ENCODE peak calls at places on chromosomes 5 and 9, in nine cellular contexts. One of them, this sample, is unnamed.

GRCh38 chr5:2750758-2751464 is 566 bp downstream of the IRX2 start:
- DNase-seq in ovary: no peak
- DNase-seq in upper lobe of left lung: no peak
- DNase-seq in uterus: no peak
- DNase-seq in H1: no peak
- DNase-seq in HepG2: no peak
- DNase-seq in transverse colon: no peak
- DNase-seq in Peyer's patch: no peak
- DNase-seq in sigmoid colon: no peak
- DNase-seq in this sample: no peak

GRCh38 chr5:114952876-114953275 is 216.8 kb downstream of the TRIM36 start:
- DNase-seq in HepG2: no peak
- DNase-seq in uterus: no peak
- DNase-seq in H1: no peak
- DNase-seq in transverse colon: no peak
- DNase-seq in ovary: no peak
- DNase-seq in Peyer's patch: no peak
- DNase-seq in upper lobe of left lung: no peak
- DNase-seq in sigmoid colon: no peak
- DNase-seq in this sample: no peak

GRCh38 chr9:130343445-130343918 is 77.9 kb downstream of the HMCN2 start:
- DNase-seq in upper lobe of left lung: no peak
- DNase-seq in H1: no peak
- DNase-seq in Peyer's patch: no peak
- DNase-seq in transverse colon: no peak
- DNase-seq in ovary: no peak
- DNase-seq in uterus: no peak
- DNase-seq in sigmoid colon: peak; percentile 75
- DNase-seq in HepG2: no peak
- DNase-seq in this sample: no peak

GRCh38 chr9:91217388-91217787 is 144.3 kb downstream of the AUH start:
- DNase-seq in Peyer's patch: no peak
- DNase-seq in transverse colon: no peak
- DNase-seq in ovary: no peak
- DNase-seq in HepG2: no peak
- DNase-seq in H1: no peak
- DNase-seq in sigmoid colon: no peak
- DNase-seq in uterus: no peak
- DNase-seq in upper lobe of left lung: no peak
- DNase-seq in this sample: no peak

GRCh38 chr5:9497347-9497746 is 48.5 kb downstream of the SEMA5A start:
- DNase-seq in ovary: no peak
- DNase-seq in transverse colon: no peak
- DNase-seq in uterus: no peak
- DNase-seq in HepG2: no peak
- DNase-seq in Peyer's patch: no peak
- DNase-seq in H1: no peak
- DNase-seq in upper lobe of left lung: peak; percentile 31
- DNase-seq in sigmoid colon: no peak
- DNase-seq in this sample: no peak

GRCh38 chr5:147659166-147659929 is 123.2 kb downstream of the JAKMIP2 start:
- DNase-seq in ovary: no peak
- DNase-seq in Peyer's patch: no peak
- DNase-seq in upper lobe of left lung: no peak
- DNase-seq in transverse colon: peak; percentile 38
- DNase-seq in uterus: no peak
- DNase-seq in H1: no peak
- DNase-seq in HepG2: peak; percentile 65
- DNase-seq in sigmoid colon: no peak
- DNase-seq in this sample: no peak

GRCh38 chr5:34657550-34657921 is 1.4 kb downstream of the RAI14 start:
- DNase-seq in HepG2: peak; percentile 16
- DNase-seq in Peyer's patch: no peak
- DNase-seq in ovary: peak; percentile 29
- DNase-seq in transverse colon: peak; percentile 13
- DNase-seq in H1: no peak
- DNase-seq in sigmoid colon: peak; percentile 68
- DNase-seq in upper lobe of left lung: peak; percentile 40
- DNase-seq in uterus: peak; percentile 35
- DNase-seq in this sample: no peak

GRCh38 chr5:169127431-169127830 is 173.5 kb downstream of the SLIT3 start:
- DNase-seq in HepG2: no peak
- DNase-seq in ovary: no peak
- DNase-seq in upper lobe of left lung: no peak
- DNase-seq in uterus: no peak
- DNase-seq in transverse colon: no peak
- DNase-seq in Peyer's patch: no peak
- DNase-seq in H1: no peak
- DNase-seq in sigmoid colon: no peak
- DNase-seq in this sample: no peak

GRCh38 chr5:126358525-126358924 is 64.7 kb upstream of the GRAMD2B start:
- DNase-seq in sigmoid colon: no peak
- DNase-seq in upper lobe of left lung: no peak
- DNase-seq in HepG2: no peak
- DNase-seq in uterus: no peak
- DNase-seq in ovary: no peak
- DNase-seq in transverse colon: no peak
- DNase-seq in H1: no peak
- DNase-seq in Peyer's patch: no peak
- DNase-seq in this sample: no peak

GRCh38 chr9:137077010-137077747 is at the start of gene UAP1L1:
- DNase-seq in transverse colon: peak; percentile 81
- DNase-seq in uterus: peak; percentile 63
- DNase-seq in Peyer's patch: peak; percentile 74
- DNase-seq in ovary: no peak
- DNase-seq in sigmoid colon: peak; percentile 91
- DNase-seq in HepG2: no peak
- DNase-seq in upper lobe of left lung: peak; percentile 91
- DNase-seq in H1: no peak
- DNase-seq in this sample: no peak

GRCh38 chr5:139848508-139849100 is 53.0 kb downstream of the PSD2 start:
- DNase-seq in H1: no peak
- DNase-seq in upper lobe of left lung: no peak
- DNase-seq in transverse colon: no peak
- DNase-seq in sigmoid colon: no peak
- DNase-seq in HepG2: no peak
- DNase-seq in uterus: peak; percentile 40
- DNase-seq in Peyer's patch: peak; percentile 54
- DNase-seq in ovary: peak; percentile 60
- DNase-seq in this sample: no peak

GRCh38 chr5:136104311-136104975 is 28.2 kb upstream of the SMAD5 start:
- DNase-seq in uterus: no peak
- DNase-seq in transverse colon: no peak
- DNase-seq in HepG2: no peak
- DNase-seq in Peyer's patch: no peak
- DNase-seq in H1: no peak
- DNase-seq in sigmoid colon: no peak
- DNase-seq in ovary: peak; percentile 19
- DNase-seq in upper lobe of left lung: no peak
- DNase-seq in this sample: peak; percentile 37

GRCh38 chr5:174159327-174160247 is 114.1 kb downstream of the NSG2 start:
- DNase-seq in ovary: no peak
- DNase-seq in HepG2: no peak
- DNase-seq in transverse colon: no peak
- DNase-seq in uterus: no peak
- DNase-seq in Peyer's patch: no peak
- DNase-seq in upper lobe of left lung: no peak
- DNase-seq in sigmoid colon: no peak
- DNase-seq in H1: peak; percentile 9
- DNase-seq in this sample: no peak

GRCh38 chr5:90994796-90995195 is 388.3 kb downstream of the ARRDC3 start:
- DNase-seq in HepG2: no peak
- DNase-seq in transverse colon: no peak
- DNase-seq in Peyer's patch: no peak
- DNase-seq in H1: no peak
- DNase-seq in ovary: no peak
- DNase-seq in upper lobe of left lung: no peak
- DNase-seq in uterus: no peak
- DNase-seq in sigmoid colon: no peak
- DNase-seq in this sample: no peak

GRCh38 chr5:1663186-1663585 is 136.5 kb downstream of the MRPL36 start:
- DNase-seq in sigmoid colon: peak; percentile 30
- DNase-seq in H1: no peak
- DNase-seq in transverse colon: no peak
- DNase-seq in upper lobe of left lung: no peak
- DNase-seq in ovary: no peak
- DNase-seq in uterus: no peak
- DNase-seq in Peyer's patch: no peak
- DNase-seq in HepG2: no peak
- DNase-seq in this sample: peak; percentile 27

GRCh38 chr9:130385257-130385656 is 59.5 kb upstream of the ASS1 start:
- DNase-seq in transverse colon: no peak
- DNase-seq in sigmoid colon: no peak
- DNase-seq in upper lobe of left lung: no peak
- DNase-seq in H1: no peak
- DNase-seq in uterus: no peak
- DNase-seq in HepG2: no peak
- DNase-seq in ovary: no peak
- DNase-seq in Peyer's patch: no peak
- DNase-seq in this sample: no peak

GRCh38 chr5:64165160-64165499 is 513 bp upstream of the RNF180 start:
- DNase-seq in uterus: no peak
- DNase-seq in sigmoid colon: no peak
- DNase-seq in upper lobe of left lung: no peak
- DNase-seq in ovary: no peak
- DNase-seq in HepG2: no peak
- DNase-seq in Peyer's patch: no peak
- DNase-seq in transverse colon: no peak
- DNase-seq in H1: no peak
- DNase-seq in this sample: no peak

GRCh38 chr5:35842856-35843255 is 13.8 kb upstream of the IL7R start:
- DNase-seq in upper lobe of left lung: no peak
- DNase-seq in sigmoid colon: no peak
- DNase-seq in ovary: no peak
- DNase-seq in Peyer's patch: no peak
- DNase-seq in uterus: no peak
- DNase-seq in H1: no peak
- DNase-seq in transverse colon: no peak
- DNase-seq in HepG2: no peak
- DNase-seq in this sample: no peak

GRCh38 chr5:61408476-61409168 is 76.6 kb downstream of the ZSWIM6 start:
- DNase-seq in sigmoid colon: peak; percentile 100
- DNase-seq in H1: peak; percentile 88
- DNase-seq in uterus: peak; percentile 99
- DNase-seq in Peyer's patch: peak; percentile 99
- DNase-seq in upper lobe of left lung: peak; percentile 100
- DNase-seq in HepG2: peak; percentile 95
- DNase-seq in transverse colon: peak; percentile 99
- DNase-seq in ovary: peak; percentile 99
- DNase-seq in this sample: peak; percentile 99

GRCh38 chr5:61412344-61412743 is 80.3 kb downstream of the ZSWIM6 start:
- DNase-seq in Peyer's patch: no peak
- DNase-seq in upper lobe of left lung: no peak
- DNase-seq in H1: no peak
- DNase-seq in uterus: no peak
- DNase-seq in sigmoid colon: no peak
- DNase-seq in transverse colon: no peak
- DNase-seq in HepG2: no peak
- DNase-seq in ovary: no peak
- DNase-seq in this sample: no peak

GRCh38 chr5:61407706-61408105 is 75.6 kb downstream of the ZSWIM6 start:
- DNase-seq in uterus: no peak
- DNase-seq in sigmoid colon: no peak
- DNase-seq in upper lobe of left lung: no peak
- DNase-seq in Peyer's patch: no peak
- DNase-seq in HepG2: no peak
- DNase-seq in H1: no peak
- DNase-seq in transverse colon: no peak
- DNase-seq in ovary: no peak
- DNase-seq in this sample: no peak

GRCh38 chr5:61414806-61415205 is 82.7 kb downstream of the ZSWIM6 start:
- DNase-seq in H1: no peak
- DNase-seq in transverse colon: no peak
- DNase-seq in Peyer's patch: no peak
- DNase-seq in HepG2: no peak
- DNase-seq in upper lobe of left lung: no peak
- DNase-seq in ovary: no peak
- DNase-seq in sigmoid colon: no peak
- DNase-seq in uterus: no peak
- DNase-seq in this sample: no peak

GRCh38 chr5:61409568-61409967 is 77.5 kb downstream of the ZSWIM6 start:
- DNase-seq in transverse colon: no peak
- DNase-seq in ovary: no peak
- DNase-seq in H1: no peak
- DNase-seq in sigmoid colon: no peak
- DNase-seq in Peyer's patch: no peak
- DNase-seq in HepG2: peak; percentile 50
- DNase-seq in uterus: no peak
- DNase-seq in upper lobe of left lung: no peak
- DNase-seq in this sample: no peak
- H3K4me1 ChIP-seq in transverse colon: peaks cover 56% of the 10 kb centered on the region
- H3K4me1 ChIP-seq in ovary: peaks cover 8% of the 10 kb centered on the region
- H3K4me1 ChIP-seq in H1: peaks cover 23% of the 10 kb centered on the region
- H3K4me1 ChIP-seq in sigmoid colon: no peaks in the 10 kb centered on the region
- H3K4me1 ChIP-seq in Peyer's patch: no peaks in the 10 kb centered on the region
- H3K4me1 ChIP-seq in HepG2: peaks cover 11% of the 10 kb centered on the region
- H3K4me1 ChIP-seq in uterus: peaks cover 5% of the 10 kb centered on the region
- H3K4me1 ChIP-seq in upper lobe of left lung: peaks cover 32% of the 10 kb centered on the region
- H3K4me1 ChIP-seq in this sample: peaks cover 29% of the 10 kb centered on the region

DNA sequence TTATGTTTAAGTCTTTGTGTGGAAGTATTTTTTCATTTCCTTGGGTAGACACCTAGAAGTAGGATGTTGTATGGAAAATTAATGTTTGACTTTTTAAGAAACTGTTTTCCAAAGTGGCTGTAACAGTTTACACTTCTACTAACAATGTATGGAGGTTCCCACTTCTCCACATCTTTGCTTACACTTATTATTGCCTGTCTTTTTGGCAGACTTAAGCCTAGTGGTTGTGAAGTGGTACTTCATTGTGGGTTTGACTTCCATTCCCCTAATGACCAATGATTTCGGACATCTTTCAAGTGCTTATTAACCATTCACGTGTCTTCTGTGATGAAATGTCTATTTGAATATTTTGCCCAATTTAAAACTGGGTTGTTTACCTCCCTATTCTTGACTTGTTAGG is 91.5 kb upstream of the CDKN2B start:
- DNase-seq in ovary: no peak
- DNase-seq in sigmoid colon: no peak
- DNase-seq in H1: no peak
- DNase-seq in uterus: no peak
- DNase-seq in upper lobe of left lung: no peak
- DNase-seq in HepG2: no peak
- DNase-seq in transverse colon: no peak
- DNase-seq in Peyer's patch: no peak
- DNase-seq in this sample: no peak
- TF ChIP-seq CTCF in ovary: no peak
- TF ChIP-seq CTCF in sigmoid colon: no peak
- TF ChIP-seq CTCF in H1: no peak
- TF ChIP-seq CTCF in uterus: no peak
- TF ChIP-seq CTCF in upper lobe of left lung: peak; percentile 23
- TF ChIP-seq CTCF in HepG2: no peak
- TF ChIP-seq CTCF in transverse colon: no peak
- TF ChIP-seq CTCF in Peyer's patch: no peak
- TF ChIP-seq CTCF in this sample: no peak

GRCh38 chr5:143182901-143183820 is 220.3 kb downstream of the NR3C1 start:
- DNase-seq in Peyer's patch: no peak
- DNase-seq in HepG2: peak; percentile 66
- DNase-seq in sigmoid colon: no peak
- DNase-seq in H1: no peak
- DNase-seq in transverse colon: peak; percentile 13
- DNase-seq in uterus: no peak
- DNase-seq in upper lobe of left lung: no peak
- DNase-seq in ovary: peak; percentile 20
- DNase-seq in this sample: no peak
- TF ChIP-seq POLR2A in Peyer's patch: no peak
- TF ChIP-seq POLR2A in HepG2: no peak
- TF ChIP-seq POLR2A in sigmoid colon: no peak
- TF ChIP-seq POLR2A in H1: no peak
- TF ChIP-seq POLR2A in transverse colon: no peak
- TF ChIP-seq POLR2A in uterus: no peak
- TF ChIP-seq POLR2A in upper lobe of left lung: no peak
- TF ChIP-seq POLR2A in ovary: no peak
- TF ChIP-seq POLR2A in this sample: no peak

GRCh38 chr5:11656940-11657339 is 247.3 kb downstream of the CTNND2 start:
- DNase-seq in uterus: no peak
- DNase-seq in ovary: no peak
- DNase-seq in upper lobe of left lung: no peak
- DNase-seq in transverse colon: no peak
- DNase-seq in Peyer's patch: no peak
- DNase-seq in sigmoid colon: no peak
- DNase-seq in HepG2: no peak
- DNase-seq in H1: no peak
- DNase-seq in this sample: no peak
- H3K4me1 ChIP-seq in uterus: no peaks in the 10 kb centered on the region
- H3K4me1 ChIP-seq in ovary: no peaks in the 10 kb centered on the region
- H3K4me1 ChIP-seq in upper lobe of left lung: no peaks in the 10 kb centered on the region
- H3K4me1 ChIP-seq in transverse colon: no peaks in the 10 kb centered on the region
- H3K4me1 ChIP-seq in Peyer's patch: no peaks in the 10 kb centered on the region
- H3K4me1 ChIP-seq in sigmoid colon: no peaks in the 10 kb centered on the region
- H3K4me1 ChIP-seq in HepG2: no peaks in the 10 kb centered on the region
- H3K4me1 ChIP-seq in H1: no peaks in the 10 kb centered on the region
- H3K4me1 ChIP-seq in this sample: no peaks in the 10 kb centered on the region